ENCODE peak calls at places on chromosomes 3 and 15, in four cellular contexts. O is H1, H is K562, A is HepG2. S is an unnamed sample.

GRCh38 chr15:62138124-62138523 is 27.0 kb downstream of the C2CD4B start:
- DNase-seq in A (no peak), H (no peak), O (no peak), S (no peak)

GRCh38 chr3:57582470-57583168 is 14.5 kb downstream of the ARF4 start:
- DNase-seq in O (peak; percentile 25), A (no peak), H (no peak), S (peak; percentile 24)

GRCh38 chr3:30505866-30506517 is 100.4 kb upstream of the TGFBR2 start:
- DNase-seq in A (no peak), O (no peak), H (no peak), S (no peak)

GRCh38 chr15:37125143-37125542 is 24.8 kb upstream of the MEIS2 start:
- DNase-seq in A (no peak), H (no peak), O (no peak), S (no peak)

GRCh38 chr3:183924956-183925355 is 40.3 kb upstream of the PARL start:
- DNase-seq in H (no peak), A (no peak), O (no peak), S (no peak)

GRCh38 chr3:38519000-38519399 is 22.9 kb downstream of the EXOG start:
- DNase-seq in H (no peak), O (no peak), A (no peak), S (no peak)

GRCh38 chr15:83959477-83959876 is 276.1 kb upstream of the GOLGA6L4 start:
- DNase-seq in O (no peak), A (no peak), H (no peak), S (no peak)

GRCh38 chr3:134567605-134568004 is 81.7 kb downstream of the CEP63 start:
- DNase-seq in A (no peak), O (no peak), H (no peak), S (no peak)

GRCh38 chr3:188152660-188153497 is 1.1 kb upstream of the LPP start:
- DNase-seq in H (no peak), A (no peak), O (peak; percentile 64), S (no peak)

GRCh38 chr3:44865272-44866005 is 3.7 kb downstream of the TMEM42 start:
- DNase-seq in O (no peak), H (no peak), A (no peak), S (no peak)

GRCh38 chr3:10693457-10693856 is 122.6 kb upstream of the SLC6A11 start:
- DNase-seq in A (no peak), H (no peak), O (no peak), S (no peak)

GRCh38 chr3:134874737-134875413 is 79.8 kb downstream of the EPHB1 start:
- DNase-seq in A (peak; percentile 27), H (no peak), O (no peak), S (no peak)

GRCh38 chr15:90414408-90415028 is 26.5 kb downstream of the IQGAP1 start:
- DNase-seq in A (no peak), O (no peak), H (no peak), S (no peak)

GRCh38 chr3:159586587-159587202 is 401.9 kb upstream of the IL12A start:
- DNase-seq in O (peak; percentile 41), H (no peak), A (peak; percentile 9), S (peak; percentile 29)

GRCh38 chr3:156291269-156292123 is 171.1 kb downstream of the KCNAB1 start:
- DNase-seq in O (no peak), H (no peak), A (no peak), S (no peak)

GRCh38 chr3:44031387-44032380 is 210.0 kb upstream of the TOPAZ1 start:
- DNase-seq in H (no peak), O (no peak), A (no peak), S (no peak)

GRCh38 chr3:58560771-58561311 is 16.4 kb downstream of the FAM107A start:
- DNase-seq in O (no peak), A (peak; percentile 76), H (peak; percentile 17), S (no peak)

GRCh38 chr3:111619833-111620232 is 24.7 kb upstream of the ZBED2 start:
- DNase-seq in O (no peak), A (no peak), H (no peak), S (no peak)

GRCh38 chr15:83174891-83175290 is 32.7 kb downstream of the HDGFL3 start:
- DNase-seq in O (no peak), A (no peak), H (no peak), S (no peak)

GRCh38 chr15:45112143-45112591 is 1.8 kb downstream of the DUOX2 start:
- DNase-seq in H (no peak), A (no peak), O (no peak), S (no peak)

GRCh38 chr15:45111390-45112142 is 2.4 kb downstream of the DUOX2 start:
- DNase-seq in A (no peak), H (no peak), O (no peak), S (no peak)

GRCh38 chr15:45114076-45114750 is at the start of the genes DUOX2 and DUOXA2:
- DNase-seq in H (no peak), A (no peak), O (no peak), S (no peak)

GRCh38 chr15:45113380-45113990 is 487 bp downstream of the DUOX2 start:
- DNase-seq in O (no peak), H (no peak), A (no peak), S (no peak)

GRCh38 chr15:45112592-45113379 is 1.2 kb downstream of the DUOX2 start:
- DNase-seq in H (no peak), O (no peak), A (no peak), S (no peak)
- TF ChIP-seq EZH2 in H (no peak), O (peak; percentile 49), A (peak; percentile 33), S (no peak)

GRCh38 chr15:56017511-56017910 is 24.1 kb upstream of the NEDD4 start:
- DNase-seq in H (no peak), O (no peak), A (no peak), S (no peak)

GRCh38 chr15:56016281-56016680 is 22.9 kb upstream of the NEDD4 start:
- DNase-seq in H (no peak), O (no peak), A (no peak), S (no peak)

GRCh38 chr15:56019819-56020218 is 26.4 kb upstream of the NEDD4 start:
- DNase-seq in H (no peak), A (no peak), O (no peak), S (no peak)

GRCh38 chr15:56019060-56019793 is 25.8 kb upstream of the NEDD4 start:
- DNase-seq in A (no peak), O (no peak), H (no peak), S (no peak)

GRCh38 chr15:56017920-56018319 is 24.5 kb upstream of the NEDD4 start:
- DNase-seq in H (no peak), A (peak; percentile 83), O (no peak), S (no peak)
- TF ChIP-seq CEBPB in H (no peak), A (peak; percentile 84), O (no peak), S (no peak)

DNA sequence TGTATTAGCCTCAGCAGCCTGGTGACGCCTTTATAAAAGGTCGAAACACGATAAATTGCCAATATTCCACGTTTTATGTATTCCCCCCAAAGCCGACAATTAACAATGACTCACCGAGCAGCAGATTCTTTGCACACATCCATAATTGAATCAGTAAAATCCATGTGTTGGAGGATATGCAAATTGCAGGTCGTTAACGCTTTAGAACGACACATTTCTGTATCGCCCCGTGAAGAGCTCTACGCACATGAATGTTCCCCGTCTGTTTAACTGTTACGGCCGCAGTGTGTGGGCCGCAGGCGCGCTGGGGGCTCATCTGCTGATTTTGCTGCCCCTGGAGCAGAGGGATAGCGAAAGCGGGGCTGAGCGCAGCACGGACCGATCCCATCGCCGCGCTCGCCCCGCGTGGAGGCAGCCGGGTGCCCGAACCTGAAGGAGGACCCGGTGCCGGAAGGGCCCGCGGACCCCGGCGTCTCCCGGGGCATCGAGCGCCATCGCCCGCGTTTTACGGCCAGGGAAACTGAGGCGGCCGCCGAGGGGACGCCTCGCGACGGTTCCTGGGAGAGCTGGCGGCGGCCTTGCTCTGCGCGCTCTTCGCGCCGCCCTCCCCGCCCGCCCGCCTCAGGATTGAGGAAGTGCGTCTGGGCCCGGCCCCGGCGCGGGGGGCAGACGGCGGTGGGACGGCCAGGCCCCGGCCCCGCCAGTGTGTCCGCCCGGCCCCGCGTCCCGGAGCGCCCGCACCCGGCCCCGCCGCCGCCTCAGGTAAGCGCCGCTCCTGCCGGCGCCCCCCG is at the start of gene LRRK1:
- DNase-seq in O (no peak), A (no peak), H (peak; percentile 63), S (no peak)
- TF ChIP-seq EZH2 in O (peak; percentile 84), A (no peak), H (peak; percentile 86), S (no peak)

DNA sequence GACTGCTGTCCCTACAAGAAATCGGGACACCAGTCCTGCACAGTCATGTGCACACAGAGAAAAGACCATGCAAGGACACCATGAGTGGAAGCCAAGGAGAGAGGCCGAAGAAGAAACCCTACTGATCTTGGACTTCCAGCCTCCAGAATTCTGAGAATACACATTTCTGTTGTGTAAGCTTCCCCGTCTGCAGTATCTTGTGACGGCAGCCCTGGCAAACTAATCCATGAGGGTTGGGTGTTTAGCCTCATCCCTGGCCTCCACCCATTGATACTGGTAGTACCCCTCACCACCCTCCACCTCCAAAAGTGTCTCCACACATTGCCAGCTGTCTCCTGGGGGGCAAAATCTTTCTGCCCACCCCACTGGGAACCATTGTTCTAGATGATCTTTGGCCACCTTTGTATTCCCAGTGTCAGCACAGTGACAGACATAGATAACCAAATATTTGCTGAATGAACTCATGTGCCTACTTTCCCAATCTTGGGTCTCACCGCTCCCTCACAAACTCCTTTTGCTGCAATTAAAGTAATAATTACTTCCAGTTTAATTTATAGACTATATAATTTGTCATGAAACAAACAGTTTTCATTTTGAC is 83.8 kb downstream of the RAD18 start:
- DNase-seq in A (peak; percentile 76), H (no peak), O (no peak), S (no peak)
- TF ChIP-seq CEBPB in A (peak; percentile 30), H (no peak), O (no peak), S (no peak)

GRCh38 chr3:81295906-81296305 is 465.5 kb downstream of the GBE1 start:
- DNase-seq in O (no peak), A (no peak), H (no peak), S (no peak)
- TF ChIP-seq EZH2 in O (no peak), A (no peak), H (no peak), S (no peak)

DNA sequence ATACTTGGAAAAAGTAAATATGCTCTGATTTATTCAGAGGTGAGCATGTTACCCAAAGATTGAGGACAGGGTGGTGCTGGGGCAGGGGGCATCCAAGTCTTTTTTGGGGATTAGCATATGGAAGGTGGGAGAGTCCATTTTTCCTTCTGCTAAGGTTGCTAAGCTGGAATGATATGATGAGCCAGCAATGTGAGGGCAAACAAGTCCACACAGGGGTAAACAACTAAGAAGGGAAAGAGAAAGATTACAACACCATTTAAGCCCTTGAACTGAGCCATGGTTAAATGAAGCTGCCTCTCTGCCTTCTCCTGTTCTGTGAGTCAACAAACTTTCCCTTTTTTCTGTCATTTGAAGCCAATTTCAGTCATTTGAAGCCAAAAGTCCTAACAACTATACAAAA is 89.0 kb downstream of the RPL22L1 start:
- DNase-seq in A (no peak), H (no peak), O (no peak), S (no peak)
- TF ChIP-seq CEBPB in A (peak; percentile 10), H (no peak), O (no peak), S (no peak)

GRCh38 chr15:67461735-67462134 is 59.2 kb upstream of the C15orf61 start:
- DNase-seq in O (no peak), A (no peak), H (no peak), S (no peak)

GRCh38 chr15:67460521-67460920 is 60.4 kb upstream of the C15orf61 start:
- DNase-seq in H (no peak), O (no peak), A (no peak), S (no peak)

GRCh38 chr15:67462802-67463201 is 58.1 kb upstream of the C15orf61 start:
- DNase-seq in O (no peak), H (no peak), A (no peak), S (no peak)

GRCh38 chr15:67465196-67465952 is 55.6 kb upstream of the C15orf61 start:
- DNase-seq in A (no peak), H (no peak), O (no peak), S (no peak)

GRCh38 chr15:67463488-67463887 is 57.4 kb upstream of the C15orf61 start:
- DNase-seq in H (no peak), O (no peak), A (peak; percentile 18), S (no peak)
- TF ChIP-seq EZH2 in H (no peak), O (no peak), A (no peak), S (no peak)

GRCh38 chr3:197354195-197355059 is 56.0 kb upstream of the DLG1 start:
- DNase-seq in A (no peak), O (no peak), H (no peak), S (no peak)
- TF ChIP-seq CEBPB in A (no peak), O (no peak), H (no peak), S (no peak)

S was measured in HCT116.